ENCODE peak calls at places on chromosomes 16 and 17, in six cellular contexts. M is lower lobe of right lung; V is stomach; U is CD4-positive, alpha-beta memory T cell; W is effector memory CD4-positive, alpha-beta T cell; J is small intestine. P is an unnamed sample. For H3K36me3, the result is how much of the 10 kb centered on the place peaks cover.

GRCh38 chr16:81174644-81175324 is 63.7 kb upstream of the BCO1 start:
- DNase-seq in M (no peak), V (no peak), W (no peak), J (no peak), U (no peak), P (no peak)

GRCh38 chr16:30186444-30186781 is 3.0 kb downstream of the CORO1A start:
- DNase-seq in J (no peak), W (no peak), U (no peak), V (no peak), M (peak), P (no peak)

GRCh38 chr16:88994704-88995103 is 17.7 kb upstream of the CBFA2T3 start:
- DNase-seq in U (no peak), V (no peak), M (no peak), W (no peak), J (no peak), P (no peak)

GRCh38 chr17:17077101-17077500 is 34.8 kb downstream of the MPRIP start:
- DNase-seq in M (peak), W (no peak), J (no peak), V (no peak), U (no peak), P (no peak)

GRCh38 chr17:44362964-44363612 is 565 bp downstream of the FAM171A2 start:
- DNase-seq in J (no peak), U (no peak), W (no peak), V (no peak), M (no peak), P (no peak)

GRCh38 chr16:27244363-27244755 is 24.2 kb downstream of the NSMCE1 start:
- DNase-seq in M (peak), W (no peak), V (no peak), U (no peak), J (no peak), P (no peak)

GRCh38 chr17:45584092-45585036 is 93.8 kb upstream of the PLEKHM1 start:
- DNase-seq in W (peak), J (peak), M (peak), V (peak), U (peak), P (peak)

GRCh38 chr16:86285938-86286921 is 224.1 kb upstream of the FOXF1 start:
- DNase-seq in W (no peak), U (no peak), V (no peak), J (no peak), M (no peak), P (no peak)

GRCh38 chr16:49112754-49113153 is 168.9 kb downstream of the CBLN1 start:
- DNase-seq in M (no peak), V (no peak), U (no peak), J (no peak), W (no peak), P (no peak)

GRCh38 chr16:86661715-86662114 is 83.4 kb downstream of the FOXL1 start:
- DNase-seq in W (no peak), J (no peak), M (no peak), U (no peak), V (no peak), P (no peak)

GRCh38 chr17:47978324-47978723 is 7.4 kb downstream of the CDK5RAP3 start:
- DNase-seq in V (peak), U (peak), W (peak), J (peak), M (no peak), P (peak)
- H3K36me3 ChIP-seq in V (half or more), U (half or more), W (half or more), J (under half), M (half or more), P (half or more)

GRCh38 chr17:75975757-75976174 is 3.2 kb downstream of the ACOX1 start:
- DNase-seq in M (no peak), J (no peak), U (no peak), W (no peak), V (no peak), P (no peak)

GRCh38 chr17:75970626-75971025 is 8.3 kb downstream of the ACOX1 start:
- DNase-seq in M (no peak), V (no peak), W (no peak), J (no peak), U (no peak), P (no peak)

GRCh38 chr17:75965468-75965867 is 13.5 kb downstream of the ACOX1 start:
- DNase-seq in V (no peak), U (no peak), W (no peak), M (no peak), J (no peak), P (no peak)

GRCh38 chr17:75970011-75970523 is 8.9 kb downstream of the ACOX1 start:
- DNase-seq in M (no peak), U (no peak), W (no peak), J (no peak), V (no peak), P (no peak)
- H3K36me3 ChIP-seq in M (under half), U (under half), W (under half), J (under half), V (half or more), P (under half)

DNA sequence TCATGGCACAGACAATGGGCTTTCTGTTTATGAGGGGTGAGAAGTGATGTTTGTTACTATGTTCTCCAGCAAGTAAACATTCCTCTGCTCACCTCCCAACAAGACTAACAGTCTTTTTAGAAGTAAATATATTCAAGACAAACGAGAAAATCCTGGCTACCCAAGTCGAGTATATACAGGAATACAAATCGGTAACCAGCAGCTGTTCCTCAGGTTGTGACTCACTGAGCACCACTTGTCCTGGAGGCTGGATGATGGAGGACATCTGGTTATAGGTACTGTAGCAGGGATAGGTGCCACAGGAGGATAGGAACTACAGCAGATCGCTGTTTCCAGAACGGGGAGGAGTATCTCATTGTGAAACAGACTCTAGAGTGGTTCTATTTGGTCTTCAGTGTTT is 5.3 kb upstream of the RPL27 start:
- DNase-seq in W (no peak), U (no peak), J (no peak), M (no peak), V (no peak), P (no peak)
- H3K36me3 ChIP-seq in W (under half), U (under half), J (under half), M (half or more), V (half or more), P (half or more)

GRCh38 chr17:78179372-78179771 is 7.5 kb downstream of the TK1 start:
- DNase-seq in J (no peak), U (no peak), W (no peak), M (no peak), V (peak), P (no peak)
- H3K36me3 ChIP-seq in J (under half), U (under half), W (under half), M (under half), V (under half), P (under half)

DNA sequence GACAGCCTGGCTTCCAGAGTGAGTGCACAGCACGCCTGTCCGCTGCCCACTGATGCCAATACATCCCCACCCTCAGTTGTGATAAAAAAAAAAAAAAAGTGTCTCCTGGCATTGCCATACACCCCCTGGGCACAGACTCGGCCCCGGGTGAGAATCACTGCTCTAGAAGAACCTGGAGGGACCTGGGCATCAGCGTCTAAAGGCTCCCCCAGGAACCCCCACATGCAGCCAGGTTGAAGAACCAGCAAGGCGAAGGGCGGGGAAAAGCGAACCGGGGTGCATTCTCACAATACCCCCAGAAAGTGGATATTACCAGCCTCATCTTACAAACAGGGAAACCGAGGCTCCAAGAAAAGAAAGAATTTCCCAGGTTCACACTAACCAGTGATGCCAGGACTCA is 27.7 kb downstream of the TBC1D16 start:
- DNase-seq in U (no peak), W (no peak), V (no peak), J (no peak), M (no peak), P (no peak)
- H3K36me3 ChIP-seq in U (under half), W (under half), V (under half), J (under half), M (under half), P (under half)

GRCh38 chr17:57402691-57403090 is 146.4 kb downstream of the MSI2 start:
- DNase-seq in M (no peak), U (no peak), J (no peak), V (no peak), W (no peak), P (no peak)

GRCh38 chr17:57401556-57402488 is 145.5 kb downstream of the MSI2 start:
- DNase-seq in V (no peak), W (no peak), M (no peak), J (no peak), U (no peak), P (no peak)

GRCh38 chr17:57399690-57400089 is 143.4 kb downstream of the MSI2 start:
- DNase-seq in J (no peak), W (no peak), V (no peak), M (no peak), U (no peak), P (no peak)

GRCh38 chr17:57403241-57403640 is 146.9 kb downstream of the MSI2 start:
- DNase-seq in W (no peak), V (no peak), U (no peak), M (no peak), J (no peak), P (no peak)

DNA sequence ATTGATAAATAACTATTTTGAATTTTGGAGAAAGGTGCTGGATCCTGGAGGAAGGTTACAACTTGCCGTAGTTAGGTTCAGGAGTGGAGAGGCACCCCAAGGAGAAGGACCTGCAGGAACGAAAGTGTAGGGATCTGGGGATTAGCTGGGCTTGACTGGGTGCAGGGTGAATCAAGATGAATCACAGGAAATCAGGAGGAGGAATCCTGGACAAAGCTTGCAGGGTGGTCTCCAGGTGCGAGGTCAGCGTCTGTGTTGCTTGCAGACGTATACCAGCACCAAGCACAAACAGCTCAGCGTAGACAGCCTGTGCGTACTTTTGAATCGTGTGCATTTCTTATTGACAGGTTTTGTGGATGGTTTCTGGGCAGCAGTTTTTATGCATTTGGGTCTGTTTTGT is 144.3 kb downstream of the MSI2 start:
- DNase-seq in U (no peak), J (no peak), W (no peak), V (no peak), M (no peak), P (no peak)
- H3K36me3 ChIP-seq in U (under half), J (under half), W (under half), V (under half), M (under half), P (under half)

GRCh38 chr17:41768682-41769288 is 17.7 kb downstream of the JUP start:
- DNase-seq in W (no peak), V (no peak), U (no peak), J (no peak), M (no peak), P (no peak)

GRCh38 chr17:41767324-41768042 is 19.0 kb downstream of the JUP start:
- DNase-seq in W (no peak), U (no peak), M (no peak), J (no peak), V (no peak), P (no peak)

GRCh38 chr17:41769985-41770384 is 16.5 kb downstream of the JUP start:
- DNase-seq in M (no peak), J (no peak), V (no peak), U (no peak), W (no peak), P (no peak)

GRCh38 chr17:41771389-41772206 is 14.9 kb downstream of the JUP start:
- DNase-seq in V (no peak), J (no peak), U (no peak), W (no peak), M (no peak), P (no peak)

GRCh38 chr17:41769346-41769862 is 17.1 kb downstream of the JUP start:
- DNase-seq in J (no peak), V (no peak), W (no peak), M (no peak), U (no peak), P (no peak)
- H3K36me3 ChIP-seq in J (under half), V (half or more), W (under half), M (half or more), U (under half), P (under half)

GRCh38 chr17:61856078-61856477 is 7.2 kb downstream of the BRIP1 start:
- DNase-seq in M (no peak), V (no peak), W (no peak), U (no peak), J (no peak), P (no peak)
- H3K36me3 ChIP-seq in M (under half), V (under half), W (under half), U (under half), J (under half), P (under half)

P was measured in CD4-positive, CD25-positive, alpha-beta regulatory T cell.